ENCODE peak calls at places on chromosomes 2 and 18, in four cellular contexts. One of them, this sample, is unnamed.

GRCh38 chr2:28626891-28627421 is 124.7 kb upstream of the PPP1CB start:
- DNase-seq in GM23248: peak; percentile 32
- DNase-seq in MCF 10A: no peak
- DNase-seq in psoas muscle: no peak
- DNase-seq in this sample: no peak

GRCh38 chr2:150212722-150213171 is 274.7 kb downstream of the RND3 start:
- DNase-seq in GM23248: peak; percentile 61
- DNase-seq in MCF 10A: no peak
- DNase-seq in psoas muscle: no peak
- DNase-seq in this sample: no peak

GRCh38 chr2:218273908-218274249 is 3.6 kb downstream of the PNKD start:
- DNase-seq in GM23248: no peak
- DNase-seq in MCF 10A: no peak
- DNase-seq in psoas muscle: no peak
- DNase-seq in this sample: no peak

GRCh38 chr2:29803541-29803940 is 117.8 kb downstream of the ALK start:
- DNase-seq in GM23248: no peak
- DNase-seq in MCF 10A: no peak
- DNase-seq in psoas muscle: no peak
- DNase-seq in this sample: no peak

GRCh38 chr2:128378231-128379020 is 59.8 kb upstream of the HS6ST1 start:
- DNase-seq in GM23248: no peak
- DNase-seq in MCF 10A: no peak
- DNase-seq in psoas muscle: no peak
- DNase-seq in this sample: no peak

GRCh38 chr18:78717766-78718150 is 261.9 kb upstream of the SALL3 start:
- DNase-seq in GM23248: no peak
- DNase-seq in MCF 10A: no peak
- DNase-seq in psoas muscle: no peak
- DNase-seq in this sample: no peak

GRCh38 chr2:225582355-225583116 is 183.0 kb downstream of the NYAP2 start:
- DNase-seq in GM23248: no peak
- DNase-seq in MCF 10A: no peak
- DNase-seq in psoas muscle: peak; percentile 14
- DNase-seq in this sample: no peak

GRCh38 chr2:98458207-98458606 is 13.5 kb downstream of the INPP4A start:
- DNase-seq in GM23248: peak; percentile 64
- DNase-seq in MCF 10A: peak; percentile 21
- DNase-seq in psoas muscle: no peak
- DNase-seq in this sample: peak; percentile 42

GRCh38 chr2:220885593-220885992 is 686.5 kb downstream of the EPHA4 start:
- DNase-seq in GM23248: no peak
- DNase-seq in MCF 10A: no peak
- DNase-seq in psoas muscle: no peak
- DNase-seq in this sample: no peak

GRCh38 chr18:23887493-23887892 is 127.1 kb upstream of the TTC39C start:
- DNase-seq in GM23248: no peak
- DNase-seq in MCF 10A: peak; percentile 11
- DNase-seq in psoas muscle: no peak
- DNase-seq in this sample: no peak

GRCh38 chr18:5424903-5425302 is 118.9 kb downstream of the EPB41L3 start:
- DNase-seq in GM23248: peak; percentile 71
- DNase-seq in MCF 10A: peak; percentile 30
- DNase-seq in psoas muscle: no peak
- DNase-seq in this sample: peak; percentile 69

GRCh38 chr2:176001281-176001902 is 675 bp downstream of the LNPK start:
- DNase-seq in GM23248: peak; percentile 83
- DNase-seq in MCF 10A: peak; percentile 49
- DNase-seq in psoas muscle: peak; percentile 28
- DNase-seq in this sample: peak; percentile 66

GRCh38 chr2:128640166-128640846 is 321.6 kb upstream of the HS6ST1 start:
- DNase-seq in GM23248: peak; percentile 14
- DNase-seq in MCF 10A: no peak
- DNase-seq in psoas muscle: no peak
- DNase-seq in this sample: no peak

GRCh38 chr2:144331652-144332355 is 188.1 kb downstream of the ZEB2 start:
- DNase-seq in GM23248: peak; percentile 86
- DNase-seq in MCF 10A: no peak
- DNase-seq in psoas muscle: no peak
- DNase-seq in this sample: peak; percentile 75

GRCh38 chr2:172040311-172040710 is 40.6 kb downstream of the METAP1D start:
- DNase-seq in GM23248: no peak
- DNase-seq in MCF 10A: no peak
- DNase-seq in psoas muscle: no peak
- DNase-seq in this sample: peak; percentile 3

GRCh38 chr2:101330253-101330921 is 21.9 kb upstream of the RNF149 start:
- DNase-seq in GM23248: no peak
- DNase-seq in MCF 10A: no peak
- DNase-seq in psoas muscle: peak; percentile 32
- DNase-seq in this sample: peak; percentile 33

GRCh38 chr18:9987355-9987754 is 73.5 kb downstream of the VAPA start:
- DNase-seq in GM23248: no peak
- DNase-seq in MCF 10A: no peak
- DNase-seq in psoas muscle: no peak
- DNase-seq in this sample: no peak

GRCh38 chr18:23943104-23943503 is 71.5 kb upstream of the TTC39C start:
- DNase-seq in GM23248: no peak
- DNase-seq in MCF 10A: no peak
- DNase-seq in psoas muscle: no peak
- DNase-seq in this sample: no peak

GRCh38 chr2:74553892-74554820 is at the start of the genes DOK1 and LOXL3:
- DNase-seq in GM23248: peak; percentile 92
- DNase-seq in MCF 10A: peak; percentile 58
- DNase-seq in psoas muscle: peak; percentile 89
- DNase-seq in this sample: peak; percentile 95

GRCh38 chr2:182784777-182785176 is 68.7 kb downstream of the DNAJC10 start:
- DNase-seq in GM23248: peak; percentile 48
- DNase-seq in MCF 10A: peak; percentile 34
- DNase-seq in psoas muscle: no peak
- DNase-seq in this sample: peak; percentile 65

GRCh38 chr2:70921839-70922590 is 13.7 kb upstream of the ATP6V1B1 start:
- DNase-seq in GM23248: peak; percentile 31
- DNase-seq in MCF 10A: no peak
- DNase-seq in psoas muscle: no peak
- DNase-seq in this sample: peak; percentile 20

GRCh38 chr2:191699341-191699945 is 21.5 kb downstream of the NABP1 start:
- DNase-seq in GM23248: no peak
- DNase-seq in MCF 10A: no peak
- DNase-seq in psoas muscle: no peak
- DNase-seq in this sample: peak; percentile 33

GRCh38 chr2:3785890-3786273 is 82.5 kb downstream of the DCDC2C start:
- DNase-seq in GM23248: peak; percentile 26
- DNase-seq in MCF 10A: no peak
- DNase-seq in psoas muscle: no peak
- DNase-seq in this sample: no peak

This sample was measured in cardiac fibroblast.